ENCODE peak calls at places on chromosomes 3 and 15, in four cellular contexts. L, M, W and J are unnamed samples.

GRCh38 chr15:97672586-97672985 is 287.9 kb upstream of the ARRDC4 start:
- DNase-seq in L (no peak), M (no peak), W (no peak), J (no peak)

GRCh38 chr3:24305795-24306467 is 188.7 kb downstream of the THRB start:
- DNase-seq in L (peak; percentile 59), M (no peak), W (no peak), J (no peak)

GRCh38 chr15:77860101-77860691 is 217.3 kb downstream of the TBC1D2B start:
- DNase-seq in L (no peak), M (peak; percentile 34), W (no peak), J (peak; percentile 53)

GRCh38 chr3:13063225-13063624 is 10.0 kb downstream of the IQSEC1 start:
- DNase-seq in L (no peak), M (no peak), W (no peak), J (no peak)

GRCh38 chr3:126955004-126955790 is 27.7 kb upstream of the PLXNA1 start:
- DNase-seq in L (no peak), M (no peak), W (peak; percentile 60), J (peak; percentile 29)

GRCh38 chr3:160038862-160039562 is 50.4 kb downstream of the IL12A start:
- DNase-seq in L (peak; percentile 27), M (peak; percentile 67), W (no peak), J (peak; percentile 61)

GRCh38 chr3:61561374-61562041 is at the start of gene PTPRG:
- DNase-seq in L (peak; percentile 97), M (peak; percentile 85), W (peak; percentile 35), J (peak; percentile 96)

GRCh38 chr3:159857840-159858239 is 130.8 kb upstream of the IL12A start:
- DNase-seq in L (no peak), M (no peak), W (no peak), J (no peak)

GRCh38 chr3:85433334-85433733 is 474.5 kb downstream of the CADM2 start:
- DNase-seq in L (no peak), M (no peak), W (no peak), J (no peak)

GRCh38 chr3:141802316-141803077 is 39.3 kb downstream of the GRK7 start:
- DNase-seq in L (no peak), M (no peak), W (no peak), J (no peak)

GRCh38 chr3:115943579-115943978 is 320.3 kb downstream of the GAP43 start:
- DNase-seq in L (no peak), M (no peak), W (no peak), J (no peak)

GRCh38 chr3:23879485-23879884 is 37.3 kb downstream of the NKIRAS1 start:
- DNase-seq in L (no peak), M (no peak), W (no peak), J (no peak)

GRCh38 chr3:25683410-25683809 is 18.7 kb upstream of the TOP2B start:
- DNase-seq in L (no peak), M (no peak), W (no peak), J (no peak)

GRCh38 chr3:126357299-126358037 is at the start of gene KLF15:
- DNase-seq in L (peak; percentile 91), M (peak; percentile 90), W (peak; percentile 76), J (peak; percentile 96)

GRCh38 chr15:38576837-38577236 is 12.2 kb upstream of the RASGRP1 start:
- DNase-seq in L (no peak), M (no peak), W (no peak), J (no peak)

GRCh38 chr15:85504739-85505676 is 124.6 kb downstream of the AKAP13 start:
- DNase-seq in L (peak; percentile 85), M (no peak), W (peak; percentile 50), J (peak; percentile 43)

GRCh38 chr3:135263331-135263730 is 468.3 kb downstream of the EPHB1 start:
- DNase-seq in L (no peak), M (no peak), W (no peak), J (no peak)

GRCh38 chr3:161559177-161559998 is 62.8 kb downstream of the OTOL1 start:
- DNase-seq in L (peak; percentile 52), M (no peak), W (no peak), J (no peak)

GRCh38 chr3:12227833-12228232 is 61.0 kb upstream of the PPARG start:
- DNase-seq in L (peak; percentile 92), M (no peak), W (no peak), J (no peak)

GRCh38 chr3:13872451-13872850 is 7.4 kb downstream of the WNT7A start:
- DNase-seq in L (no peak), M (no peak), W (no peak), J (no peak)

GRCh38 chr15:84715442-84716035 is 400 bp downstream of the SEC11A start:
- DNase-seq in L (peak; percentile 42), M (no peak), W (peak; percentile 38), J (peak; percentile 66)

GRCh38 chr15:75389791-75390382 is 21.5 kb upstream of the MAN2C1 start:
- DNase-seq in L (no peak), M (no peak), W (no peak), J (no peak)

GRCh38 chr15:92580021-92580420 is 75.6 kb downstream of the FAM174B start:
- DNase-seq in L (no peak), M (no peak), W (no peak), J (no peak)

GRCh38 chr15:90666135-90666909 is 50.8 kb upstream of the BLM start:
- DNase-seq in L (no peak), M (no peak), W (no peak), J (peak; percentile 44)

GRCh38 chr3:177703788-177704187 is 506.5 kb upstream of the TBL1XR1 start:
- DNase-seq in L (no peak), M (no peak), W (no peak), J (no peak)

GRCh38 chr3:149968216-149968615 is 2.5 kb downstream of the PFN2 start:
- DNase-seq in L (no peak), M (no peak), W (no peak), J (no peak)

GRCh38 chr3:58924581-58924980 is 125.2 kb downstream of the CFAP20DC start:
- DNase-seq in L (peak; percentile 7), M (no peak), W (no peak), J (no peak)

GRCh38 chr3:135966875-135967274 is 1.3 kb downstream of the PPP2R3A start:
- DNase-seq in L (no peak), M (no peak), W (no peak), J (no peak)

GRCh38 chr15:79896131-79896633 is 632 bp downstream of the MTHFS start:
- DNase-seq in L (no peak), M (no peak), W (no peak), J (no peak)
- H3K4me1 ChIP-seq in L (peaks cover 8% of the 10 kb centered on the region), M (peaks cover 35% of the 10 kb centered on the region), W (no peaks in the 10 kb centered on the region), J (no peaks in the 10 kb centered on the region)

DNA sequence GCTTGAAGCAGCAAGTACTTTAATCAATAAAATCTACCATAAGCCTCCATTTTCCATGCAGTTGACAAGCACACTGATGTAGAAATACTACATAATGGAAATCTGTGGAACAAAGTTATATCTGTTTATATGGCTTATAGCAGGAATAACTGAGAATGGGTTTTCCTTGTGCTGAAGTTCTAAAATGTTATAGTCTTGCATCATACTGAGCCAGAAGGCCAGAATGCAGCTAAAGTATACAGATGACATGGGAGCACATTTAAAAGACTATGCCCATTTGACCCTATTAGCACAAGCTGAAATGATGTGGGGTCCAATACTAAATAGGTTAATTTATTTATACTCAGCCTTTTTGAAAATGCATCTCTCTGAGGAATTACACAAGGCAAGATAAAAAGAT is 25.1 kb downstream of the SLC24A5 start:
- DNase-seq in L (no peak), M (no peak), W (no peak), J (no peak)
- H3K36me3 ChIP-seq in L (peaks cover 29% of the 10 kb centered on the region), M (no peaks in the 10 kb centered on the region), W (no peaks in the 10 kb centered on the region), J (peaks cover 10% of the 10 kb centered on the region)

GRCh38 chr3:16487506-16488175 is 25.9 kb downstream of the RFTN1 start:
- DNase-seq in L (no peak), M (no peak), W (no peak), J (no peak)
- H3K4me1 ChIP-seq in L (peaks cover 10% of the 10 kb centered on the region), M (peaks cover 45% of the 10 kb centered on the region), W (peaks cover 17% of the 10 kb centered on the region), J (no peaks in the 10 kb centered on the region)

DNA sequence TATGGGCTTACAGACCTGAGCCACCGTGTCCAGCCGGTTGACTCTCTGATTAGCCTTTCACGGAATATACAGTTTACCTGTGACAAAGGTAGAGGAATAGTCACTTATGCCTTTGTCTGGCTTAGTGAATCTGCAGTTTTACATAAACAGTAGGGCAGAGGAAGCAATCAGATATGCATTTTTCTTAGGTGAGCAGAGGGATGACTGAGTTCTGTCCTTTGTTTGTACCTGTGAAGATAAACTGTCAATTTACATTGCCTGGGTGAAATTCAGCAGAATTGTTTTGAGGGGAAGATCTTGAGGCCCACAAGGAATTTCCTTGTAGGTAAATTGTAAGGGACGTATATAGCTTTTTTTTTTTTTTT is 10.8 kb downstream of the EDEM1 start:
- DNase-seq in L (no peak), M (no peak), W (no peak), J (no peak)
- H3K36me3 ChIP-seq in L (peaks cover 20% of the 10 kb centered on the region), M (peaks cover 45% of the 10 kb centered on the region), W (peaks cover 44% of the 10 kb centered on the region), J (peaks cover 7% of the 10 kb centered on the region)

DNA sequence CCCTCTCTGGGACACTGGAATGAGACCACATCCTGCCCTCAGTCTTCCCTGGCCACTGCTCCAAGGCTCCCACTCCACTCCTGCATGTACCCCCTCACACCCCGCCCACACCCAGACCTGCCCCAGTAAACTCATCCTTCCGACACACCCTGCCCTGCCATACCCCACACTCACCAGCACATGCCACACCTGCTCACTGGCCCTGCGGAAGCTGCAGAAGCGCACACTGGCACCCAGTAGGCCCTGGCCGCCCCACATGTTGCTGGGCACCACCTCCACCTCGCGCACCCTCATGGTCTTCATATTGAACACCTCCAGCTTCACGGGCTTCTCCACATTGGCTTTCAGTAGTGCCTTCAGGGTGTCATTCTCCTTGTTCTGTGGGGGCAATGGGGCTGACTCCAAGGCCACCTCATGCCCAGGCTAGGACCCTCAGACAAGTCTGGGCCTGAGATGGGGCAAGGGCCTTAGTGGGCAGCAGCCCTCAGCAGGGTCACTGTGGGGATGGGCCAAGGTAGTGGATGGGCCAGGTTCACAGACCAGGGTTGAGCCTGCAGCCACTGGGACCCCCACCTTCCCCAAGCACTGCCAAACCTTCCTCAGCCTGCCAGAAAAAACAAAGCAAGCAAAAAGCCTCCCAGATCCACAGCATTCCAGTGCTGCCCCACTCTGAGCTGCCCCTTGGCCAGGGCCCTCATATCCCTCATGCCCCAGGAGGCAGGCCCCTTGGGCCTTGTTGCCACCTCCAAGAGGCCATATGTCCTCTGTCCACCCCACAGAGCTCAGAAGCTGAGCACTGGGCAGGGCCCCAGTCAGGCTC is 4.7 kb downstream of the GORASP1 start:
- DNase-seq in L (no peak), M (no peak), W (no peak), J (no peak)
- H3K4me1 ChIP-seq in L (peaks cover 5% of the 10 kb centered on the region), M (peaks cover 40% of the 10 kb centered on the region), W (peaks cover 33% of the 10 kb centered on the region), J (peaks cover 47% of the 10 kb centered on the region)

GRCh38 chr3:125013095-125013494 is 42.7 kb downstream of the HEG1 start:
- DNase-seq in L (no peak), M (no peak), W (no peak), J (no peak)
- H3K36me3 ChIP-seq in L (peaks cover 51% of the 10 kb centered on the region), M (peaks cover 94% of the 10 kb centered on the region), W (peaks cover 44% of the 10 kb centered on the region), J (peaks cover 91% of the 10 kb centered on the region)

GRCh38 chr3:56775356-56775914 is 26.3 kb downstream of the ARHGEF3 start:
- DNase-seq in L (no peak), M (no peak), W (no peak), J (no peak)
- H3K4me1 ChIP-seq in L (no peaks in the 10 kb centered on the region), M (peaks cover 50% of the 10 kb centered on the region), W (no peaks in the 10 kb centered on the region), J (no peaks in the 10 kb centered on the region)

GRCh38 chr15:80132382-80132781 is 20.4 kb upstream of the FAH start:
- DNase-seq in L (no peak), M (no peak), W (no peak), J (no peak)
- H3K36me3 ChIP-seq in L (peaks cover 24% of the 10 kb centered on the region), M (peaks cover 72% of the 10 kb centered on the region), W (peaks cover 39% of the 10 kb centered on the region), J (peaks cover 55% of the 10 kb centered on the region)

GRCh38 chr15:33126559-33127290 is 67.8 kb downstream of the FMN1 start:
- DNase-seq in L (peak; percentile 96), M (peak; percentile 70), W (no peak), J (peak; percentile 76)
- H3K4me1 ChIP-seq in L (peaks cover 19% of the 10 kb centered on the region), M (peaks cover 14% of the 10 kb centered on the region), W (peaks cover 12% of the 10 kb centered on the region), J (no peaks in the 10 kb centered on the region)